ENCODE peak calls at places on chromosome 11, in seven cellular contexts. I is MM.1S, W is psoas muscle, K is OCI-LY7, G is A673, H is IMR-90, Q is ovary. V is an unnamed sample. For H3K4me1 and H3K9me3, the result is how much of the 10 kb centered on the place peaks cover.

GRCh38 chr11:92440701-92441338 is 216.2 kb downstream of the FAT3 start:
- DNase-seq in I (no peak), W (no peak), K (no peak), G (peak), H (no peak), Q (no peak), V (no peak)

GRCh38 chr11:121300313-121300971 is 7.9 kb downstream of the SC5D start:
- DNase-seq in I (no peak), W (no peak), K (no peak), G (no peak), H (no peak), Q (no peak), V (no peak)

GRCh38 chr11:10659339-10660216 is 34.0 kb downstream of the IRAG1 start:
- DNase-seq in I (no peak), W (peak), K (no peak), G (peak), H (peak), Q (peak), V (no peak)

GRCh38 chr11:45056529-45056928 is 89.9 kb upstream of the PRDM11 start:
- DNase-seq in I (no peak), W (no peak), K (no peak), G (peak), H (no peak), Q (no peak), V (no peak)

GRCh38 chr11:13448876-13449275 is 14.1 kb downstream of the BTBD10 start:
- DNase-seq in I (no peak), W (peak), K (peak), G (no peak), H (peak), Q (no peak), V (no peak)

GRCh38 chr11:73095613-73096012 is 46.5 kb downstream of the FCHSD2 start:
- DNase-seq in I (no peak), W (no peak), K (no peak), G (no peak), H (no peak), Q (no peak), V (no peak)

GRCh38 chr11:22539851-22540376 is 85.7 kb downstream of the FANCF start:
- DNase-seq in I (peak), W (no peak), K (peak), G (peak), H (peak), Q (no peak), V (no peak)

GRCh38 chr11:26778000-26778757 is 56.3 kb upstream of the SLC5A12 start:
- DNase-seq in I (no peak), W (no peak), K (peak), G (peak), H (peak), Q (no peak), V (no peak)

GRCh38 chr11:86755196-86755595 is 45.1 kb upstream of the PRSS23 start:
- DNase-seq in I (no peak), W (no peak), K (no peak), G (no peak), H (no peak), Q (no peak), V (no peak)

DNA sequence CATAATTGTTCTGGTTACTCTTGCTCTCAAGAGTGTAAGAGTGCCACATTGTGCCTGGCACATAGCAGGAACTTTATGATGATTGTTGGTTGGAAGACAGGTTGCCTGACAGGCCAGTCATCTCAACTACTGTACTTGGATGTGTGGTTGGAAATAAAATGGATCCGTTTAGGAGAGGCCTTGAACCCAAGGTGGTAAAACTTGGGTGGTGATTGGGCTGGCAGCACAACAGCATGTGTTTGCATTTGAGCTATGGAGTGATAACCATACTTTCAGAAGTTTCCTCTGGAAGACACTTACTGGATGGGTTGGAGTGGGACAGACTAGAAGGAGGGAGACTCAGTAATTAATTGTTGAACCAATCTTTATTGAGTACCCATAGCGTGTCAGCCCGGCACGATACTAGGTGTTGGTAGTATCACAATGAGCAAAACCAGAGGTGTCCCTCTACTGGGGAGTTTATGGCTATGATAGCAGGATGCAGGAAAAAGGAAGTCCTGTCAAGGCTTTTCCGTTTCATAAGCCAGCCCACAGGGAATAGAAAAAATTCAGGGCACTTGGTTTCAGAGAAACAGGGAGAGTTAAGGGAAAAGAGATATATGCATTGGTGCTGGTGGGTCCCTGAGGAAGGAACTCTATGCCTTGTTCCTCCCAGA is 3.1 kb upstream of the TMEM109 start:
- DNase-seq in I (no peak), W (no peak), K (peak), G (peak), H (no peak), Q (no peak), V (no peak)
- H3K4me1 ChIP-seq in I (half or more), W (under half), K (half or more), G (under half), H (under half), Q (under half), V (under half)

GRCh38 chr11:68685656-68686380 is 1.5 kb downstream of the GAL start:
- DNase-seq in I (no peak), W (no peak), K (no peak), G (no peak), H (no peak), Q (no peak), V (no peak)

GRCh38 chr11:68684385-68685356 is at the start of gene GAL:
- DNase-seq in I (no peak), W (no peak), K (no peak), G (no peak), H (no peak), Q (no peak), V (no peak)

GRCh38 chr11:68683086-68683951 is 1.0 kb upstream of the GAL start:
- DNase-seq in I (no peak), W (no peak), K (no peak), G (no peak), H (no peak), Q (no peak), V (no peak)

GRCh38 chr11:68682531-68682931 is 1.8 kb upstream of the GAL start:
- DNase-seq in I (no peak), W (no peak), K (no peak), G (no peak), H (peak), Q (no peak), V (no peak)

GRCh38 chr11:68683952-68684384 is 376 bp upstream of the GAL start:
- DNase-seq in I (no peak), W (no peak), K (no peak), G (no peak), H (no peak), Q (no peak), V (no peak)
- H3K4me3 ChIP-seq in I (no peak), W (peak), K (no peak), G (peak), H (no peak), Q (no peak), V (no peak)

GRCh38 chr11:12420706-12421105 is 43.3 kb downstream of the PARVA start:
- DNase-seq in I (no peak), W (no peak), K (no peak), G (no peak), H (no peak), Q (no peak), V (no peak)
- H3K9me3 ChIP-seq in I (under half), W (under half), K (under half), G (under half), H (under half), Q (under half), V (under half)

GRCh38 chr11:69006816-69007215 is 6.2 kb downstream of the MRGPRF start:
- DNase-seq in I (no peak), W (no peak), K (no peak), G (no peak), H (no peak), Q (peak), V (no peak)
- H3K4me1 ChIP-seq in I (under half), W (under half), K (under half), G (under half), H (under half), Q (under half), V (under half)

DNA sequence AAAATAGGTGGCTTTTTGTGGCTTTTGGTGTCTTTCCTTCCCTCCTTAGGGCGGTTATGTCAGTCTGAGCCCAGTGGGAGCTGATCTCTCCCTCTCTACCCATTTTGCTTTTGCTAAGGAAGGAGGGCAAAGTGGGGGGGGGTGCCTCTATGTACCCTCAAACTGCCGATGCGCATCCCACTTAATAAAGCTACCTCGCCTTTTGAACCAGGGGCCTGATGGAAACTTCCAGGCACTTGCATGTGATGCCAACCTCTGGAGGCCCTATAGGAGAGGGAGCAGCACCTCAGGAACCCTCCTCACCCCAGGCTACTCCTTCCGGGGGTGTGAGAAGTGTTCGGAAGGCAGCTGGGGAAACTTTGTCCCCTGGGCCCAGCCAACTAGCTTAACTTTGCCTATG is 97.0 kb upstream of the HSD17B12 start:
- DNase-seq in I (no peak), W (no peak), K (no peak), G (no peak), H (no peak), Q (no peak), V (no peak)
- H3K4me3 ChIP-seq in I (no peak), W (no peak), K (no peak), G (no peak), H (no peak), Q (no peak), V (no peak)

GRCh38 chr11:74863410-74863809 is 85.5 kb downstream of the XRRA1 start:
- DNase-seq in I (no peak), W (no peak), K (no peak), G (no peak), H (no peak), Q (no peak), V (no peak)

GRCh38 chr11:74870485-74870884 is 78.4 kb downstream of the XRRA1 start:
- DNase-seq in I (peak), W (no peak), K (peak), G (peak), H (peak), Q (no peak), V (no peak)

GRCh38 chr11:74871037-74871436 is 77.9 kb downstream of the XRRA1 start:
- DNase-seq in I (no peak), W (no peak), K (peak), G (no peak), H (no peak), Q (no peak), V (no peak)

GRCh38 chr11:74860743-74861142 is 88.1 kb downstream of the XRRA1 start:
- DNase-seq in I (no peak), W (no peak), K (no peak), G (no peak), H (no peak), Q (no peak), V (no peak)

GRCh38 chr11:74866557-74866956 is 82.3 kb downstream of the XRRA1 start:
- DNase-seq in I (no peak), W (no peak), K (peak), G (no peak), H (no peak), Q (no peak), V (no peak)
- H3K9me3 ChIP-seq in I (under half), W (half or more), K (under half), G (half or more), H (under half), Q (half or more), V (half or more)

DNA sequence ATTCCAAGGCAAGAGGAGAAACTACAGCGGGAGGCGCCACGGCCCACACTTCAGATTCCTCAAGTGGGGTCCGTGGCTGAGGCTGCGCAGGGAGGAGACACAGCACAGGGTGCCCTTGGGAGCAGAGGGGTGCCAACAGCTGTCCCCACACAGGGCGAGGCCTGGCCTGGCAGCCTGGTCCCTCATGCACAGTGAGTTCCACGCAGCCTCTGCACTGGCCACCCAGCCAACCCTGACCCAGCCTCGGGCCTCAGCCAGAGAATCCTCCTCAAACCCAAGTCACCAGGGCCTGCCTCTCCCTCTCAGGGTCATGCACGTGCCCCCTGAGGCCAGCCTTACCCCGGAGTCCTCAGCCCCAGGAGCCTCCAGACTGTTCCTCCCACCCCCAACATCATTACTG is 22.4 kb upstream of the MOB2 start:
- DNase-seq in I (no peak), W (no peak), K (no peak), G (no peak), H (no peak), Q (no peak), V (no peak)
- H3K4me1 ChIP-seq in I (under half), W (half or more), K (under half), G (under half), H (under half), Q (under half), V (under half)

DNA sequence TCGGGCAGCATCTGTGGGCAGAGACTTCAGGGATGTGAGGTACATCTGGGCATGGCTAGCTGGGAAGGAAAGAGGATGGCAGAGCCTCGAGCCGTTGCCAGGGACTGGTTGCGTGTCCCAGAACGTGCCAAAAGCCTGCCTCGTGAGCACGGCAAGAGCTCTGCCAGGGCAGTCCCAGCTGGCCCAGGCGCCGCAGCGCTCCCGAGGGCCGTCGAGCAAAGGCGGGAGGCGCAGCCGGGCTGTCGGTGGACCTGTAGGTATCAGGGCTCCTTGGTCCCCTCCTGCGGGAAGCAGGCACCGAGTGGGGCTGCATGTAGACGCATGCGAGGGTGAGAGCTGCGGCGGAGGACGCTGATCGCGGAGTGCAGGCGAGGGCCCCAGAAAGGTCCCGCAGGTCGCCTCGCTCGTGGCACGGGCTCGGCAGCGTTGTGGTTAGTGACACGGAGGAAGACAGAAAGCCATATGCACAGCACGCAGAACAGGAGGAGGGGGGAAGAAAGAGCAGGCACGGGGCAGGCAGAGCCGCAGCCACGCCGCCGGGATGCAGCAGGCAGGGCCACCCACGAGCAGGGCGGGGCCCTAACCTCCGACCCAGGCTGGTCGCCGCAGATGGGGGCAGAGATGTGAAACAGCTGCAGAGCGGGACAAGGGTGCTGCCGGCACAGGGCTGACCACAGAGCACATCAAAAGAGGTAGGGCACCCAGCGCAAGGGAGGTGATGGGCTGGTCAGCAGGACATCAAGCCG is 18.0 kb downstream of the LSP1 start:
- DNase-seq in I (no peak), W (peak), K (no peak), G (no peak), H (no peak), Q (no peak), V (peak)
- H3K4me3 ChIP-seq in I (no peak), W (peak), K (no peak), G (no peak), H (no peak), Q (peak), V (no peak)